ENCODE peak calls at places on chromosome 12, in ten cellular contexts. Q, T, G, F, J, W, D, B, Y and V are unnamed samples.
A peak's percentile ranks its signal among the peaks of the same experiment; 100 is the strongest.

GRCh38 chr12:94875525-94875924 is 128.0 kb downstream of the NDUFA12 start:
- DNase-seq in D (peak; percentile 51), W (no peak), G (no peak), J (peak; percentile 5), T (no peak), F (peak; percentile 45), Q (peak; percentile 61), Y (peak; percentile 48), B (no peak), V (peak; percentile 40)

GRCh38 chr12:54988402-54989054 is 4.0 kb upstream of the TESPA1 start:
- DNase-seq in G (peak; percentile 71), F (no peak), D (no peak), Q (no peak), W (peak; percentile 87), J (peak; percentile 16), Y (no peak), B (no peak), T (peak; percentile 70), V (no peak)

GRCh38 chr12:53159195-53159834 is 21.2 kb upstream of the ZNF740 start:
- DNase-seq in D (peak; percentile 59), G (peak; percentile 89), W (peak; percentile 89), B (peak; percentile 86), J (peak; percentile 82), T (peak; percentile 44), F (peak; percentile 88), Q (peak; percentile 77), Y (peak; percentile 95), V (peak; percentile 94)

GRCh38 chr12:2999265-2999841 is 40.2 kb downstream of the TEAD4 start:
- DNase-seq in D (no peak), F (no peak), W (peak; percentile 84), Q (no peak), Y (peak; percentile 69), G (no peak), J (no peak), T (no peak), B (no peak), V (no peak)

GRCh38 chr12:27094726-27095125 is 12.3 kb upstream of the C12orf71 start:
- DNase-seq in J (no peak), D (no peak), Q (peak; percentile 65), Y (no peak), G (no peak), F (no peak), W (no peak), T (no peak), B (no peak), V (no peak)

GRCh38 chr12:132444283-132444682 is 45.7 kb upstream of the FBRSL1 start:
- DNase-seq in D (no peak), T (no peak), Q (no peak), Y (no peak), J (no peak), W (no peak), G (no peak), F (no peak), B (no peak), V (no peak)

GRCh38 chr12:108640802-108641445 is 7.2 kb upstream of the SELPLG start:
- DNase-seq in Y (no peak), T (no peak), Q (no peak), F (no peak), B (no peak), J (peak; percentile 64), G (peak; percentile 51), D (no peak), W (no peak), V (no peak)

GRCh38 chr12:91841786-91842185 is 303.9 kb downstream of the BTG1 start:
- DNase-seq in Q (no peak), G (no peak), W (no peak), J (no peak), F (no peak), D (no peak), Y (no peak), B (no peak), T (no peak), V (no peak)

GRCh38 chr12:106900554-106900953 is 55.2 kb upstream of the TMEM263 start:
- DNase-seq in W (no peak), G (no peak), F (no peak), Y (no peak), D (no peak), B (no peak), T (no peak), J (no peak), Q (no peak), V (no peak)

GRCh38 chr12:87467893-87468292 is 561.3 kb downstream of the C12orf50 start:
- DNase-seq in J (no peak), G (no peak), F (no peak), W (no peak), B (no peak), T (no peak), Q (no peak), Y (peak; percentile 44), D (no peak), V (no peak)

GRCh38 chr12:31362115-31362758 is 36.3 kb upstream of the SINHCAF start:
- DNase-seq in D (no peak), Y (peak; percentile 61), Q (no peak), B (no peak), F (no peak), J (no peak), T (no peak), W (no peak), G (no peak), V (peak; percentile 23)

GRCh38 chr12:47193066-47193465 is 113.3 kb upstream of the AMIGO2 start:
- DNase-seq in J (no peak), D (no peak), F (no peak), G (no peak), T (no peak), Q (no peak), Y (no peak), W (no peak), B (no peak), V (no peak)

GRCh38 chr12:130063866-130064265 is 98.4 kb upstream of the FZD10 start:
- DNase-seq in Q (no peak), T (no peak), G (no peak), D (no peak), F (no peak), J (no peak), Y (no peak), W (no peak), B (no peak), V (no peak)

GRCh38 chr12:84701041-84701440 is 211.6 kb downstream of the SLC6A15 start:
- DNase-seq in W (no peak), B (no peak), D (no peak), Y (no peak), Q (no peak), T (no peak), G (no peak), J (no peak), F (no peak), V (no peak)

GRCh38 chr12:117010693-117011451 is 88.3 kb downstream of the TESC start:
- DNase-seq in T (no peak), B (no peak), J (peak; percentile 35), D (no peak), Q (no peak), Y (no peak), G (no peak), W (no peak), F (no peak), V (no peak)

GRCh38 chr12:54991161-54991991 is 6.8 kb upstream of the TESPA1 start:
- DNase-seq in F (no peak), J (no peak), Q (peak; percentile 43), T (no peak), G (no peak), B (peak; percentile 30), D (no peak), W (no peak), Y (no peak), V (no peak)

GRCh38 chr12:24586293-24586692 is 362.6 kb downstream of the BCAT1 start:
- DNase-seq in G (no peak), D (no peak), T (no peak), B (no peak), W (no peak), Y (no peak), Q (no peak), J (no peak), F (no peak), V (no peak)

GRCh38 chr12:62787023-62787422 is 147.9 kb downstream of the PPM1H start:
- DNase-seq in Y (no peak), G (no peak), T (no peak), D (no peak), W (no peak), F (no peak), B (no peak), J (no peak), Q (no peak), V (no peak)

GRCh38 chr12:68375701-68376469 is 43.7 kb upstream of the MDM1 start:
- DNase-seq in B (no peak), Y (no peak), D (no peak), W (no peak), G (no peak), Q (no peak), T (no peak), F (no peak), J (peak; percentile 51), V (no peak)

GRCh38 chr12:56687225-56688128 is 607 bp downstream of the PTGES3 start:
- DNase-seq in D (peak; percentile 19), F (no peak), Y (no peak), Q (peak; percentile 42), J (peak; percentile 38), W (peak; percentile 69), T (peak; percentile 72), G (peak; percentile 64), B (peak; percentile 31), V (no peak)

GRCh38 chr12:93292731-93293566 is 84.8 kb upstream of the NUDT4 start:
- DNase-seq in J (no peak), T (no peak), Q (no peak), W (no peak), G (no peak), Y (no peak), D (no peak), F (no peak), B (no peak), V (no peak)

GRCh38 chr12:95848575-95849388 is 10.0 kb upstream of the SNRPF start:
- DNase-seq in W (no peak), T (no peak), D (peak; percentile 23), B (no peak), Y (no peak), G (peak; percentile 55), F (no peak), Q (no peak), J (peak; percentile 69), V (peak; percentile 20)